ENCODE peak calls at places on chromosome 12, in four cellular contexts. One of them, this sample, is unnamed.

GRCh38 chr12:110582286-110583136 is 607 bp downstream of the PPTC7 start:
- DNase-seq in activated CD4-positive, alpha-beta T cell treated with anti-CD3 and anti-CD28 coated beads, Interleukin-2, amount 50 U/mL, for 1 hour: peak
- DNase-seq in left ventricle myocardium superior: peak
- DNase-seq in NCI-H345: peak
- DNase-seq in this sample: no peak

GRCh38 chr12:12387521-12387920 is 30.6 kb downstream of the BORCS5 start:
- DNase-seq in activated CD4-positive, alpha-beta T cell treated with anti-CD3 and anti-CD28 coated beads, Interleukin-2, amount 50 U/mL, for 1 hour: no peak
- DNase-seq in left ventricle myocardium superior: no peak
- DNase-seq in NCI-H345: no peak
- DNase-seq in this sample: no peak

GRCh38 chr12:130013771-130014484 is 110.1 kb upstream of the TMEM132D start:
- DNase-seq in activated CD4-positive, alpha-beta T cell treated with anti-CD3 and anti-CD28 coated beads, Interleukin-2, amount 50 U/mL, for 1 hour: peak
- DNase-seq in left ventricle myocardium superior: peak
- DNase-seq in NCI-H345: peak
- DNase-seq in this sample: peak

GRCh38 chr12:13343380-13343779 is 146.9 kb downstream of the EMP1 start:
- DNase-seq in activated CD4-positive, alpha-beta T cell treated with anti-CD3 and anti-CD28 coated beads, Interleukin-2, amount 50 U/mL, for 1 hour: no peak
- DNase-seq in left ventricle myocardium superior: no peak
- DNase-seq in NCI-H345: no peak
- DNase-seq in this sample: no peak

GRCh38 chr12:18430425-18431048 is 169.2 kb downstream of the PIK3C2G start:
- DNase-seq in activated CD4-positive, alpha-beta T cell treated with anti-CD3 and anti-CD28 coated beads, Interleukin-2, amount 50 U/mL, for 1 hour: no peak
- DNase-seq in left ventricle myocardium superior: peak
- DNase-seq in NCI-H345: peak
- DNase-seq in this sample: no peak

GRCh38 chr12:50574621-50575348 is 70.0 kb downstream of the DIP2B start:
- DNase-seq in activated CD4-positive, alpha-beta T cell treated with anti-CD3 and anti-CD28 coated beads, Interleukin-2, amount 50 U/mL, for 1 hour: no peak
- DNase-seq in left ventricle myocardium superior: no peak
- DNase-seq in NCI-H345: no peak
- DNase-seq in this sample: no peak

GRCh38 chr12:124835652-124836410 is 27.8 kb downstream of the SCARB1 start:
- DNase-seq in activated CD4-positive, alpha-beta T cell treated with anti-CD3 and anti-CD28 coated beads, Interleukin-2, amount 50 U/mL, for 1 hour: no peak
- DNase-seq in left ventricle myocardium superior: no peak
- DNase-seq in NCI-H345: no peak
- DNase-seq in this sample: no peak

GRCh38 chr12:93839076-93839475 is 161.9 kb downstream of the CRADD start:
- DNase-seq in activated CD4-positive, alpha-beta T cell treated with anti-CD3 and anti-CD28 coated beads, Interleukin-2, amount 50 U/mL, for 1 hour: no peak
- DNase-seq in left ventricle myocardium superior: no peak
- DNase-seq in NCI-H345: no peak
- DNase-seq in this sample: no peak

GRCh38 chr12:53174881-53175491 is 5.5 kb upstream of the ZNF740 start:
- DNase-seq in activated CD4-positive, alpha-beta T cell treated with anti-CD3 and anti-CD28 coated beads, Interleukin-2, amount 50 U/mL, for 1 hour: no peak
- DNase-seq in left ventricle myocardium superior: no peak
- DNase-seq in NCI-H345: peak
- DNase-seq in this sample: no peak

GRCh38 chr12:58458093-58458492 is 462.2 kb downstream of the LRIG3 start:
- DNase-seq in activated CD4-positive, alpha-beta T cell treated with anti-CD3 and anti-CD28 coated beads, Interleukin-2, amount 50 U/mL, for 1 hour: no peak
- DNase-seq in left ventricle myocardium superior: no peak
- DNase-seq in NCI-H345: no peak
- DNase-seq in this sample: no peak